ENCODE peak calls at places on chromosomes 3 and 15, in four cellular contexts. G is HepG2, O is AG04450, X is suprapubic skin. C is an unnamed sample.

GRCh38 chr15:43488790-43489585 is 4.0 kb downstream of the TP53BP1 start:
- DNase-seq in G (no peak), O (no peak), X (no peak), C (no peak)

GRCh38 chr3:52456800-52457183 is 1.4 kb downstream of the NISCH start:
- DNase-seq in G (no peak), O (no peak), X (no peak), C (no peak)

GRCh38 chr3:3798641-3799113 is 554 bp upstream of the LRRN1 start:
- DNase-seq in G (no peak), O (no peak), X (no peak), C (no peak)

GRCh38 chr15:70503073-70503745 is 260.1 kb downstream of the UACA start:
- DNase-seq in G (no peak), O (no peak), X (no peak), C (no peak)

GRCh38 chr3:188085596-188086560 is 68.1 kb upstream of the LPP start:
- DNase-seq in G (no peak), O (no peak), X (no peak), C (no peak)

GRCh38 chr15:79743032-79743431 is 153.8 kb downstream of the MTHFS start:
- DNase-seq in G (no peak), O (no peak), X (no peak), C (no peak)

GRCh38 chr15:77373441-77373840 is 46.5 kb downstream of the PEAK1 start:
- DNase-seq in G (no peak), O (no peak), X (no peak), C (no peak)

GRCh38 chr3:195110647-195111321 is 160.2 kb downstream of the XXYLT1 start:
- DNase-seq in G (peak; percentile 32), O (no peak), X (no peak), C (no peak)

GRCh38 chr15:27668471-27669220 is 430.5 kb downstream of the OCA2 start:
- DNase-seq in G (no peak), O (no peak), X (no peak), C (no peak)

GRCh38 chr3:106299300-106300098 is 430.7 kb upstream of the CBLB start:
- DNase-seq in G (no peak), O (no peak), X (no peak), C (no peak)

GRCh38 chr3:70979983-70980645 is 603.4 kb downstream of the FOXP1 start:
- DNase-seq in G (no peak), O (no peak), X (no peak), C (no peak)

GRCh38 chr3:56851966-56852884 is 50.5 kb upstream of the ARHGEF3 start:
- DNase-seq in G (no peak), O (no peak), X (no peak), C (no peak)

GRCh38 chr3:177145402-177145801 is 51.9 kb downstream of the TBL1XR1 start:
- DNase-seq in G (no peak), O (no peak), X (no peak), C (no peak)

GRCh38 chr3:186772281-186772885 is 11.0 kb upstream of the EIF4A2 start:
- DNase-seq in G (no peak), O (no peak), X (no peak), C (no peak)

GRCh38 chr3:184505053-184505452 is 56.5 kb upstream of the EPHB3 start:
- DNase-seq in G (no peak), O (no peak), X (no peak), C (no peak)

GRCh38 chr3:127096256-127097008 is 96.5 kb upstream of the PRR23E start:
- DNase-seq in G (no peak), O (no peak), X (no peak), C (no peak)

GRCh38 chr15:78987891-78988360 is 43.1 kb upstream of the CTSH start:
- DNase-seq in G (no peak), O (no peak), X (no peak), C (no peak)

GRCh38 chr3:72445827-72446405 is 402.3 kb downstream of the SHQ1 start:
- DNase-seq in G (no peak), O (no peak), X (no peak), C (no peak)

GRCh38 chr3:53693441-53693840 is 152.8 kb downstream of the CHDH start:
- DNase-seq in G (no peak), O (no peak), X (no peak), C (no peak)

GRCh38 chr3:117018622-117019021 is 309.0 kb downstream of the TUSC7 start:
- DNase-seq in G (no peak), O (no peak), X (no peak), C (no peak)

GRCh38 chr3:117016359-117016758 is 306.8 kb downstream of the TUSC7 start:
- DNase-seq in G (no peak), O (no peak), X (no peak), C (no peak)

GRCh38 chr3:117017135-117017990 is 307.8 kb downstream of the TUSC7 start:
- DNase-seq in G (no peak), O (no peak), X (no peak), C (no peak)

GRCh38 chr3:117019082-117019713 is 309.6 kb downstream of the TUSC7 start:
- DNase-seq in G (peak; percentile 10), O (peak; percentile 36), X (no peak), C (peak; percentile 28)
- TF ChIP-seq CTCF in G (peak; percentile 76), O (peak; percentile 92), X (peak; percentile 25), C (peak; percentile 80)

DNA sequence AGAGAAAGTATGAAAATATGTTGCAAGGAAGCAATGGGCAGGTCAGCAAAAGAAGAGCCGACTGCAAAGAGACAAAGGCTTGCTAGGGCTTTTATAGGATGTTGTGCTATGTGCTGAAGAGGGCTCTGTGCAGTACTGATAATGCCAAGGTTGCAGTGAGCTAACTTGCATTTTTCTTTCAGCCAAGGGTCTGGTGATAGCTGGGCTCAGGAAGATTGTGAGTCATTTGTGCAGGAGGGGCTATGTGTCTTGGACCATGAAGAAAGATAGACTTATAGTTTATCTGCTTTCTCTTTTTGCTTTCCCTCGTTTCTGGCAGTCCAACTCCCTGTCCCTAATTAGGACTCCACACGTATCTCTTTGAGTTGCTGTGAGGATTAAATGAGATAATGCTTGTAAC is 64.5 kb upstream of the LRIG1 start:
- DNase-seq in G (no peak), O (no peak), X (no peak), C (no peak)
- H3K4me3 ChIP-seq in G (no peak overlapping the region), O (no peak overlapping the region), X (no peak overlapping the region), C (no peak overlapping the region)

DNA sequence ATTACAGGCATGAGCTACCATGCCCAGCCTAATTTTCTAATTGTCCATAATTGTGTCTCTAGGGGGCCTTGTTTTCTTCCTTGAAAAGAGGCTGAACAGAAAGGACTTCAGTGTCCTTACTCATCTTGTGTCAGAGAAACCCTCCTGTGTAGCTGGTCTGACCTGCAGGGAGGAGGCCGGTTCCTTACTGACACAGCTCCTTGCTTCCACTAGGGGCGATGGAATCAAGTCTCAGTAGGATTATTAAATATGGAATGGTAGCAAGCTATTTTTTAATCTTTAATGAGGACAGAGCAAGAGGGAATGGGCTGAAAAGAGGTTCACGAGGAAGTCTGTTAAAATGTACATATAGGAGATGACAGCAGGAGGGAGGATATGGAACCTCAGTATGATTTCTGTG is 8.6 kb downstream of the LPCAT4 start:
- DNase-seq in G (no peak), O (no peak), X (no peak), C (no peak)
- TF ChIP-seq CTCF in G (no peak), O (peak; percentile 34), X (no peak), C (no peak)

GRCh38 chr3:12809435-12809834 is 13.0 kb downstream of the CAND2 start:
- DNase-seq in G (no peak), O (no peak), X (no peak), C (no peak)

GRCh38 chr3:12809001-12809400 is 12.5 kb downstream of the CAND2 start:
- DNase-seq in G (no peak), O (no peak), X (no peak), C (no peak)

GRCh38 chr3:12812812-12813211 is 16.3 kb downstream of the CAND2 start:
- DNase-seq in G (no peak), O (no peak), X (no peak), C (no peak)

GRCh38 chr3:12810013-12810780 is 13.7 kb downstream of the CAND2 start:
- DNase-seq in G (peak; percentile 85), O (peak; percentile 66), X (peak; percentile 98), C (peak; percentile 12)

GRCh38 chr3:12810963-12811362 is 14.5 kb downstream of the CAND2 start:
- DNase-seq in G (no peak), O (no peak), X (no peak), C (no peak)
- H3K4me3 ChIP-seq in G (no peak overlapping the region), O (no peak overlapping the region), X (peak overlapping the region; percentile 55), C (no peak overlapping the region)

DNA sequence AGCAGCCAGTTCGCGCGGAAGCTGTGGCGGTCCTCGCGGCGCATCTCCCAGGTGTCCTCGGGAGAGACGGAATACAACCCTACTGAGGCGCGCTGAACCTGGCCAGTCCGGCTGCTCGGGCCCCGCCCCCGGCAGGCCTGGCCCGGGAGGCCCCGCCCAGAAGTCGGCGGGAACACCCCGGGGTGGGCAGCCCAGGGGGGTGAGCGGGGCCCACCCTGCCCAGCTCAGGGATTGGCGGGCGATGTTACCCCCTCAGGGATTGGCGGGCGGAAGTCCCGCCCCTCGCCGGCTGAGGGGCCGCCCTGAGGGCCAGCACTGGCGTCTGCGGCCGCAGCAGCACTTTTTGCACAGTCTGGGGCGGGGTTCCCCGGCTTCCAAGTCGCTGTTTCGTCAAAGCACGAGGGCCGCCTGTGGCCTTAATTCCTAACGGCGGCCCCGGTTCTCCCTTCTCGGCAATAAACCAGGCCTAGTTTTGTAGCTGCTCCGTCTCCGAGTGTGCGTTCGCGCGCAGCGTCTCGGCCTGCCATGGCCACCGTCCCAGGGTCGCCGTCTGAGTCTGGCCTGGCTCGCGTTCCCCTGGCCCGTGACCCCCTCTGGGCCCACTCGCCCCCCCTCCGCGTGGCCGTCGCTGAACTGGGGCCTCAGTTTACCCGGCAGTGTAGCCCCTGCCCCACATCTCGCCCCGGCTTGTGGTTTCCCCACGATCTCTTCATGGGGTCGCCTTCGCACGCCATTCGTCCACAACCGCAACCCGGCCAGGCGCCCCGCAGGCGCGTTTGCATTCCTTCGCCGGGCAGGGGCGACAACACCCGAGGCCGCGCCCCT is 30.0 kb downstream of the NBEAL2 start:
- DNase-seq in G (no peak), O (peak; percentile 80), X (peak; percentile 92), C (peak; percentile 36)
- TF ChIP-seq CTCF in G (no peak), O (no peak), X (no peak), C (no peak)

DNA sequence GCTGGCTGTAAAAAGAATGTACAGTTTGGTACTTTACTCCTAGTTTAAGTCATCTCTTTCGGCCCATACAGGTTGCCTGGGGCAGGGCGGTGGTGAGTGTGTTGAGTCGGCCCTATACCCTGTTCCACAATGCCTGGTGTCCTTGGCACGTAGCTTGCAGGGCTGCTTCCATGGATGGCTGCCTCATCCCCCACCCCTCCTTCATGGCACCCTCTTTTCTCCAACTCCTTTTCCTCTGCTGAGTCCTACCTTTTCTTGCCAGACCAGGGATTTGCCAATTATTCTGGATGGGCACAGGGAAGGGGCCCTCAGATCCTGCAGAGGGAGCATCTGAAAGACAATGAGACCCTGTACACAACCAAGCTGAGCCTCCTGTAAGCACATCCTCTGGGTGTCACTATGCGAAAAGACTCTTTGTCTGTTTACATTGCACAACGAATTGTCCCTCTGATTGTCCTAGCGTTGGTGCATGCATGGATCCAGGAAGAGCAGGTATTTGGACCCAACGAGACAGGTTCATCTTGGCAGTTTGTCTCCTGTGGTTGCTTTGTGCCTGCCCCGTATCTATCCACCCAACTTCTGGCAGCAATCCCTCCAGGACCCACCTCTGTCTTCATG is 73.6 kb upstream of the CGNL1 start:
- DNase-seq in G (peak; percentile 59), O (no peak), X (no peak), C (no peak)
- H3K4me3 ChIP-seq in G (no peak overlapping the region), O (no peak overlapping the region), X (no peak overlapping the region), C (no peak overlapping the region)

C was measured in AG04449.